ENCODE peak calls at places on chromosome 1, in four cellular contexts. K is heart left ventricle, P is fibroblast of lung, M is Peyer's patch. F is an unnamed sample.

GRCh38 chr1:217088521-217089221 is 365.4 kb upstream of the ESRRG start:
- DNase-seq in M (no peak), K (no peak), P (peak; percentile 30), F (no peak)

GRCh38 chr1:12143631-12144155 is 23.1 kb upstream of the TNFRSF1B start:
- DNase-seq in K (peak; percentile 88), M (peak; percentile 80), P (peak; percentile 96), F (peak; percentile 39)

GRCh38 chr1:206897175-206897574 is at the start of gene IL24:
- DNase-seq in M (no peak), P (no peak), K (no peak), F (no peak)

GRCh38 chr1:109890115-109890953 is 20.3 kb upstream of the CSF1 start:
- DNase-seq in M (no peak), K (no peak), P (no peak), F (no peak)

GRCh38 chr1:7085521-7085920 is 300.3 kb downstream of the CAMTA1 start:
- DNase-seq in P (no peak), K (no peak), M (no peak), F (no peak)

GRCh38 chr1:201719812-201720521 is 109.0 kb upstream of the IPO9 start:
- DNase-seq in P (peak; percentile 69), M (peak; percentile 27), K (peak; percentile 86), F (peak; percentile 36)

GRCh38 chr1:19925342-19926070 is 2.1 kb upstream of the PLA2G2E start:
- DNase-seq in K (no peak), P (peak; percentile 15), M (no peak), F (no peak)

GRCh38 chr1:158146165-158146564 is 34.5 kb upstream of the CD1D start:
- DNase-seq in M (no peak), P (peak; percentile 30), K (no peak), F (no peak)

GRCh38 chr1:159171688-159172501 is 480 bp downstream of the CADM3 start:
- DNase-seq in M (no peak), P (no peak), K (peak; percentile 54), F (no peak)

GRCh38 chr1:151255381-151255780 is 847 bp downstream of the PSMD4 start:
- DNase-seq in K (no peak), M (no peak), P (peak; percentile 16), F (no peak)

GRCh38 chr1:235818632-235819136 is 48.0 kb downstream of the LYST start:
- DNase-seq in P (peak; percentile 60), K (no peak), M (no peak), F (no peak)

GRCh38 chr1:31669433-31669785 is 24.7 kb upstream of the PEF1 start:
- DNase-seq in K (no peak), P (no peak), M (no peak), F (no peak)

GRCh38 chr1:227904541-227905335 is 43.0 kb downstream of the WNT9A start:
- DNase-seq in K (peak; percentile 53), P (no peak), M (no peak), F (no peak)

GRCh38 chr1:26389604-26390247 is 17.2 kb upstream of the ZNF683 start:
- DNase-seq in K (no peak), P (no peak), M (no peak), F (no peak)

GRCh38 chr1:223074901-223075300 is 68.1 kb downstream of the TLR5 start:
- DNase-seq in K (no peak), P (no peak), M (no peak), F (no peak)

GRCh38 chr1:182340233-182341058 is 51.1 kb downstream of the GLUL start:
- DNase-seq in P (peak; percentile 13), K (no peak), M (no peak), F (no peak)

GRCh38 chr1:25100151-25100841 is 132.0 kb downstream of the SYF2 start:
- DNase-seq in M (no peak), P (no peak), K (no peak), F (no peak)

GRCh38 chr1:150484861-150485260 is 2.4 kb upstream of the TARS2 start:
- DNase-seq in K (no peak), M (no peak), P (peak; percentile 40), F (no peak)

GRCh38 chr1:218513248-218513647 is 168.1 kb downstream of the TGFB2 start:
- DNase-seq in P (no peak), M (no peak), K (no peak), F (no peak)

GRCh38 chr1:185956881-185957280 is 222.7 kb downstream of the HMCN1 start:
- DNase-seq in K (no peak), P (peak; percentile 58), M (no peak), F (no peak)

GRCh38 chr1:201344206-201345080 is 33.0 kb downstream of the TNNT2 start:
- DNase-seq in M (peak; percentile 23), P (no peak), K (peak; percentile 7), F (no peak)

DNA sequence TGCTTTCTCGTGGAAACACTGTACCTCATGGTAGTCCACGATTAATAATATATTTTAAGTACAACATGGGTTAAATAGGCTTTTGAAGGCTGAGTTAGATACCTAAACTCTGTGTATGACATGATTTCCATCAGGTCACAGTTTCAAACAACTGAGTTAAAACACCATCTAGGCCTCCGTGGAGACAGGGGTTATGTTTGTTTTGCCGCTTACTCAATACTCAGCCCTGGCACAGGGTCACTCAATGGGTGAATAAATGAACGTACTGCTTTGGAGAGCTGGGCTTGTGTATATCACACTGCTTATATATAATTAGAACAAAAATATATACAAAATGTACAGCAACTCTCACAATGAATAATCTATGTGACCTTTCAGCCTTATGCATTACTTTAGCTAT is 72.5 kb downstream of the PLPPR5 start:
- DNase-seq in P (no peak), M (no peak), K (no peak), F (no peak)
- H3K27ac ChIP-seq in P (no peak overlapping the region), M (no peak overlapping the region), K (no peak overlapping the region), F (no peak overlapping the region)

DNA sequence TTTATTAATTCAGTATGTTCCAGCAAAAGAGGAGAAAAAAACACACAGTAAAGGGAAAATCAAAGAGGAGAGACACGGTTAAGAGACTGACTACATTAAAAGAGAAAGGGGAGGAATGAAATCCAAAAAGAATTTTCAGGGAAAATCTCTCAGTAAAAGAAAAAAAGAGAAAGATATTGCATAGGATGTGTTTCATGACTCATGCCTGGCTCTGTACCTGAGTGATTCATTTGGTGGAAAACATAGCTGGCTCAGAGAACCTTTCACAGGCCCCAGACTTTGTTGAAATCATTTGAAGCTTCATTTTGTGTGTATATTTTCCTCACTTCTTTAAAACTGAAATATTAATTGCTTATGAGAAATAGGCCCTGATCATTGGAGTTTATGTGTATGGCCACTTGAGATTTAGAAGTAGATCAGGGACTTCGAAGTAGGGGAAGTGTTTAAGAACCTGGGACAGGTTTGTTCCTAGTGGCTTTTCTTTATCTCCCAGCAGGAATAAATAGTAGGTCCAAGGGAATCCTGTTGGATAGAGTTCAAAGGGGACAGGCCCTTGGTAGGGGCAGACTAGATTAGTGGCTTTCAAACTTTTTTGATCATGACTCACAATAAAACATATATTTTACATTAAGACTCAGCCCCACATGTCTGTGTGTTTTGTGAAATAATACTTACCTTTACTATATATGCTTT is 239.1 kb upstream of the SGIP1 start:
- DNase-seq in P (peak; percentile 78), K (no peak), M (no peak), F (no peak)
- H3K27ac ChIP-seq in P (no peak overlapping the region), K (no peak overlapping the region), M (no peak overlapping the region), F (no peak overlapping the region)

GRCh38 chr1:145961425-145962156 is 2.8 kb downstream of the ANKRD34A start:
- DNase-seq in P (no peak), K (peak; percentile 67), M (peak; percentile 58), F (peak; percentile 25)
- H3K27ac ChIP-seq in P (peak overlapping the region; percentile 54), K (peak overlapping the region; percentile 88), M (peak overlapping the region; percentile 98), F (peak overlapping the region; percentile 81)

GRCh38 chr1:219958875-219959417 is 30.6 kb upstream of the SLC30A10 start:
- DNase-seq in K (no peak), P (no peak), M (peak; percentile 59), F (no peak)
- H3K27ac ChIP-seq in K (no peak overlapping the region), P (no peak overlapping the region), M (no peak overlapping the region), F (no peak overlapping the region)

GRCh38 chr1:23692308-23692871 is 784 bp downstream of the RPL11 start:
- DNase-seq in K (no peak), M (no peak), P (no peak), F (no peak)
- H3K27ac ChIP-seq in K (peak overlapping the region; percentile 93), M (peak overlapping the region; percentile 82), P (peak overlapping the region; percentile 74), F (peak overlapping the region; percentile 73)

GRCh38 chr1:3134378-3135072 is 65.5 kb downstream of the PRDM16 start:
- DNase-seq in K (no peak), P (no peak), M (no peak), F (no peak)
- H3K27ac ChIP-seq in K (no peak overlapping the region), P (no peak overlapping the region), M (no peak overlapping the region), F (no peak overlapping the region)

DNA sequence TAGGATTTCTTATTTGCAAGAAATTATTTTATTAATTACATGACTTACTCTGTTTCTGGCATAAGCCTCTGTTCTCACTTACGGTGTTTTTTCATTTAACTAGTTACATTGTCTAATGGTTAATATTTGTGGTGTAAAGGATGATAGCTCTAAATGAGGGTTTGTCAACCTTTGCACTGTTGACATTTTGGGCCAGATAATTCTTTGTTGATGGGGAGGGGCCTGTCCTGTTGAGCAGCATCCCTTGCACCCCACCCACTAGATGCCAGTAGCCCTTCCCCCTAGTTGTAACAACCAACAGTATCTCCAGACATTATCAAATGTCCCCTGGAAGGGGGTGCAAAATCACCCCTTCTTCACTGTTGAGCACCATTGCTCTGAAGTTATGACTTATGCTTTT is 83.6 kb upstream of the SLC44A3 start:
- DNase-seq in M (no peak), K (no peak), P (no peak), F (no peak)
- H3K27ac ChIP-seq in M (no peak overlapping the region), K (no peak overlapping the region), P (no peak overlapping the region), F (no peak overlapping the region)

F was measured in substantia nigra.